ENCODE peak calls at places on chromosomes 7 and 10, in four cellular contexts. N, C, Y and X are unnamed samples.

GRCh38 chr7:138205614-138206150 is 129.4 kb downstream of the AKR1D1 start:
- DNase-seq in N (no peak), C (no peak), Y (no peak), X (no peak)

GRCh38 chr10:21368728-21369425 is 156.6 kb downstream of the SKIDA1 start:
- DNase-seq in N (no peak), C (no peak), Y (no peak), X (no peak)

GRCh38 chr7:30731619-30732018 is 20.3 kb upstream of the INMT start:
- DNase-seq in N (no peak), C (no peak), Y (no peak), X (no peak)

GRCh38 chr7:31696270-31696669 is 9.3 kb downstream of the PPP1R17 start:
- DNase-seq in N (no peak), C (no peak), Y (no peak), X (no peak)

GRCh38 chr7:128370491-128370890 is 9.0 kb upstream of the PRRT4 start:
- DNase-seq in N (no peak), C (no peak), Y (no peak), X (no peak)

GRCh38 chr7:128383781-128384180 is 22.3 kb upstream of the PRRT4 start:
- DNase-seq in N (no peak), C (no peak), Y (no peak), X (peak; percentile 50)

GRCh38 chr7:28986723-28987122 is 28.6 kb upstream of the TRIL start:
- DNase-seq in N (no peak), C (no peak), Y (no peak), X (no peak)

GRCh38 chr10:124092270-124093075 is 925 bp downstream of the CHST15 start:
- DNase-seq in N (no peak), C (peak; percentile 40), Y (peak; percentile 77), X (no peak)

GRCh38 chr7:108770981-108771728 is 201.5 kb downstream of the DNAJB9 start:
- DNase-seq in N (no peak), C (no peak), Y (no peak), X (no peak)

GRCh38 chr7:134029-134428 is 58.3 kb upstream of the FAM20C start:
- DNase-seq in N (no peak), C (no peak), Y (no peak), X (no peak)

GRCh38 chr7:81638216-81638615 is 131.6 kb downstream of the HGF start:
- DNase-seq in N (no peak), C (no peak), Y (no peak), X (no peak)

GRCh38 chr7:107972075-107972482 is 30.9 kb downstream of the LAMB1 start:
- DNase-seq in N (no peak), C (no peak), Y (no peak), X (no peak)

GRCh38 chr7:102024769-102025391 is 207.5 kb downstream of the CUX1 start:
- DNase-seq in N (no peak), C (no peak), Y (peak; percentile 15), X (no peak)

GRCh38 chr7:21134631-21135030 is 293.3 kb upstream of the SP4 start:
- DNase-seq in N (no peak), C (no peak), Y (no peak), X (no peak)

GRCh38 chr7:80453699-80454340 is 58.0 kb downstream of the GNAT3 start:
- DNase-seq in N (peak; percentile 19), C (no peak), Y (no peak), X (no peak)

GRCh38 chr10:30553018-30553624 is 76.4 kb downstream of the LYZL2 start:
- DNase-seq in N (no peak), C (no peak), Y (no peak), X (no peak)

GRCh38 chr10:130221456-130222375 is 85.5 kb downstream of the GLRX3 start:
- DNase-seq in N (no peak), C (no peak), Y (no peak), X (no peak)

GRCh38 chr10:95655571-95656290 is 780 bp downstream of the ALDH18A1 start:
- DNase-seq in N (no peak), C (peak; percentile 9), Y (peak; percentile 19), X (no peak)

GRCh38 chr10:124739119-124739921 is 4.9 kb downstream of the FAM53B start:
- DNase-seq in N (no peak), C (no peak), Y (no peak), X (no peak)

GRCh38 chr10:98088186-98088971 is 46.1 kb upstream of the R3HCC1L start:
- DNase-seq in N (no peak), C (no peak), Y (no peak), X (no peak)

GRCh38 chr7:1193593-1194424 is 33.8 kb upstream of the ZFAND2A start:
- DNase-seq in N (peak; percentile 40), C (peak; percentile 46), Y (peak; percentile 41), X (no peak)

GRCh38 chr7:13279854-13280435 is 592.5 kb downstream of the ARL4A start:
- DNase-seq in N (peak; percentile 15), C (no peak), Y (no peak), X (no peak)

GRCh38 chr10:132265878-132266496 is 41.8 kb downstream of the STK32C start:
- DNase-seq in N (no peak), C (no peak), Y (no peak), X (no peak)

GRCh38 chr10:70376436-70377378 is 5.7 kb downstream of the LRRC20 start:
- DNase-seq in N (no peak), C (no peak), Y (no peak), X (no peak)

GRCh38 chr10:100827819-100828743 is 82.7 kb downstream of the PAX2 start:
- DNase-seq in N (no peak), C (peak; percentile 15), Y (peak; percentile 49), X (peak; percentile 21)

GRCh38 chr10:52314822-52315552 is 906 bp downstream of the DKK1 start:
- DNase-seq in N (no peak), C (no peak), Y (peak; percentile 8), X (no peak)

GRCh38 chr10:21402606-21403083 is 122.8 kb downstream of the SKIDA1 start:
- DNase-seq in N (no peak), C (no peak), Y (no peak), X (no peak)

GRCh38 chr7:21355406-21355874 is 72.4 kb upstream of the SP4 start:
- DNase-seq in N (no peak), C (no peak), Y (peak; percentile 33), X (no peak)

GRCh38 chr10:34216348-34216908 is 598.7 kb downstream of the PARD3 start:
- DNase-seq in N (no peak), C (no peak), Y (no peak), X (no peak)

GRCh38 chr7:23542752-23543151 is 11.0 kb upstream of the TRA2A start:
- DNase-seq in N (no peak), C (no peak), Y (no peak), X (no peak)

GRCh38 chr10:69088801-69089501 is 1.0 kb downstream of the SRGN start:
- DNase-seq in N (no peak), C (no peak), Y (no peak), X (no peak)

GRCh38 chr10:88582806-88583583 is at the start of gene RNLS:
- DNase-seq in N (no peak), C (peak; percentile 44), Y (peak; percentile 78), X (peak; percentile 42)

GRCh38 chr7:54960517-54960916 is 58.3 kb upstream of the EGFR start:
- DNase-seq in N (no peak), C (no peak), Y (no peak), X (no peak)

GRCh38 chr7:42922017-42922753 is 9.8 kb downstream of the PSMA2 start:
- DNase-seq in N (no peak), C (no peak), Y (no peak), X (no peak)

GRCh38 chr7:127391591-127392181 is 822 bp downstream of the ZNF800 start:
- DNase-seq in N (no peak), C (peak; percentile 4), Y (peak; percentile 53), X (no peak)

GRCh38 chr10:514137-514671 is 175.3 kb downstream of the DIP2C start:
- DNase-seq in N (no peak), C (peak; percentile 44), Y (no peak), X (peak; percentile 54)

DNA sequence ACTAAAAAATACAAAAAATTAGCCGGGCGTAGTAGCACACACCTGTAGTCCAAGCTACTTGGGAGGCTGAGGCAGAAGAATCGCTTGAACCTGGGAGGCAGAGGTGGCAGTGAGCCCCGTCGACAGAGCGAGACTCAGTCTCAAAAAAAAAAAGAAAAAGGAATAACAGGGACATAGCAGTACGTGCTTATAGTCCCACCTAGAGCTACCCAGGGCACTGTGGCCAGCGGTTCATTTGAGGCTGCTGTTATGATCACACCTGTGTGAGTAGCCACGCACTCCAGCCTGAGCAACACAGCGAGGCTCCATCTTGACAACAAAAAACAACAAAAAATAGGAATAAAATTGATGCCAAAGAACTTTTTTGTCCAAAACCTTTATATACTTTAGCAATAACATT is 17.1 kb downstream of the WAPL start:
- DNase-seq in N (no peak), C (no peak), Y (no peak), X (no peak)
- H3K4me1 ChIP-seq in N (no peaks in the 10 kb centered on the region), C (no peaks in the 10 kb centered on the region), Y (peaks cover 3% of the 10 kb centered on the region), X (no peaks in the 10 kb centered on the region)

GRCh38 chr7:48402721-48403120 is 231.5 kb downstream of the ABCA13 start:
- DNase-seq in N (no peak), C (no peak), Y (no peak), X (no peak)
- TF ChIP-seq POLR2AphosphoS5 in N (no peak), C (no peak), Y (no peak), X (no peak)

GRCh38 chr10:72323108-72323932 is 31.4 kb downstream of the DNAJB12 start:
- DNase-seq in N (no peak), C (no peak), Y (no peak), X (no peak)

GRCh38 chr10:72322280-72323058 is 32.2 kb downstream of the DNAJB12 start:
- DNase-seq in N (peak; percentile 80), C (peak; percentile 50), Y (no peak), X (no peak)

GRCh38 chr10:72321248-72322029 is 33.3 kb downstream of the DNAJB12 start:
- DNase-seq in N (no peak), C (no peak), Y (no peak), X (no peak)

GRCh38 chr10:72320676-72321247 is 34.0 kb downstream of the DNAJB12 start:
- DNase-seq in N (peak; percentile 95), C (no peak), Y (peak; percentile 75), X (no peak)

GRCh38 chr10:72322030-72322279 is 32.8 kb downstream of the DNAJB12 start:
- DNase-seq in N (no peak), C (no peak), Y (no peak), X (no peak)
- H3K4me1 ChIP-seq in N (peaks cover 71% of the 10 kb centered on the region), C (peaks cover 19% of the 10 kb centered on the region), Y (peaks cover 48% of the 10 kb centered on the region), X (peaks cover 24% of the 10 kb centered on the region)

DNA sequence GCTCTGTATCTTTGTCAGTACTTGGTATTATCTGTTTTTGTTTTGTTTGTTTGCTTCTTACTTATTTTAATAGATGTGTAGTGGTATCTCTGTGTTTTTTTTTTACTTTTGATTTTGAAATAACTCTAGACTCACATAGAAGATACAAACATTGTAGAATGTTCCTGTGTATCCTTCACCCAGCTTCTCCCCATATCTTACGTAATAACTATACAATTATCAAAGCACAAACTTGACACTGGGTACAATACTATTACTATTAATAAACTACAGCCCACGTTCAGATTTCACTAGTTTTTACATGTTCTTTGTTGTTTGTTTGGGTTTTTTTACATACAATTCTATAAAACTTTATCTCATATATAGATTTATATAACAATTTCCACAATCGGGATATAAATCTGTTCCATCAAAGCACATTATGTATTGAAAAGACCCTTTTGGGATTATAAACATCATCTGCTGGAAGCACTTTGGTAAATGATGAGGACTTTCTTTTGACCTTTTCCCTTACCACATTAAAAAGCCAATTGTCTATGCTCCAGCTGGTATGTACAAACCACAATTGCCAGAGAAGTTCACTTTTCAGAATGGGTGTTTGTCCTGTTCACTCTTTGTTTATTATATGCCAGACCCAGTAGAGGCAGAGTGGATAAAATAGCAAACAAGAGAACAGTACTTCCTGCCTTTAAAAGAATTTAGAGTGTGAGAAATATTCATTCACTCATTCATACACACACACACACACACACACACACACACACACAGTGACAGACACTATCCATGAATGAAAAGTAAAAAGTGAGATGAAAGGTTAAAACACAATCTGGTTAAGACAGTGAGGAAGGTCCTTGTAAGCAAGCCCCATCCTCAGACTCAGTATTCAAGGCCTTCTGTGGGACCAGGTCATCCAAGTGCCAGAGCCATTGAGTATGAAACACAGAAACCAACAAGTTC is 113.0 kb downstream of the SGMS1 start:
- DNase-seq in N (no peak), C (no peak), Y (no peak), X (no peak)
- TF ChIP-seq POLR2AphosphoS5 in N (no peak), C (no peak), Y (no peak), X (no peak)